ENCODE peak calls at places on chromosomes 3 and 15, in seven cellular contexts. K is T follicular helper cell, H is fibroblast of pulmonary artery, W is HTR-8/SVneo, M is natural killer cell, Y is glutamatergic neuron, P is Caki2. R is an unnamed sample.

GRCh38 chr3:168467085-168467714 is 371.5 kb upstream of the GOLIM4 start:
- DNase-seq in K (no peak), H (peak), W (no peak), M (no peak), Y (no peak), P (peak), R (no peak)

GRCh38 chr15:50134524-50135024 is 15.5 kb upstream of the ATP8B4 start:
- DNase-seq in K (no peak), H (peak), W (no peak), M (no peak), Y (no peak), P (peak), R (peak)

GRCh38 chr3:47681016-47681415 is 100.7 kb downstream of the SMARCC1 start:
- DNase-seq in K (no peak), H (no peak), W (no peak), M (no peak), Y (no peak), P (no peak), R (no peak)

GRCh38 chr3:72345237-72345878 is 502.9 kb downstream of the SHQ1 start:
- DNase-seq in K (no peak), H (no peak), W (no peak), M (no peak), Y (no peak), P (no peak), R (peak)

GRCh38 chr15:82970696-82971095 is 15.3 kb upstream of the RAMAC start:
- DNase-seq in K (no peak), H (no peak), W (no peak), M (no peak), Y (no peak), P (no peak), R (no peak)

GRCh38 chr15:89074402-89075012 is 13.7 kb upstream of the ABHD2 start:
- DNase-seq in K (no peak), H (no peak), W (no peak), M (no peak), Y (no peak), P (no peak), R (no peak)

GRCh38 chr3:104832530-104832929 is 534.2 kb upstream of the ALCAM start:
- DNase-seq in K (no peak), H (no peak), W (no peak), M (no peak), Y (no peak), P (no peak), R (no peak)

GRCh38 chr15:48458876-48459275 is 127.6 kb downstream of the DUT start:
- DNase-seq in K (no peak), H (no peak), W (no peak), M (no peak), Y (no peak), P (no peak), R (no peak)

GRCh38 chr15:100111103-100112060 is 230.4 kb downstream of the ADAMTS17 start:
- DNase-seq in K (no peak), H (peak), W (peak), M (no peak), Y (no peak), P (peak), R (peak)

GRCh38 chr3:16239776-16240175 is 25.0 kb downstream of the DPH3 start:
- DNase-seq in K (no peak), H (peak), W (no peak), M (no peak), Y (no peak), P (no peak), R (no peak)

GRCh38 chr3:144549161-144549560 is 577.5 kb downstream of the DIPK2A start:
- DNase-seq in K (no peak), H (no peak), W (no peak), M (no peak), Y (no peak), P (no peak), R (no peak)

GRCh38 chr3:52069891-52070290 is 13.5 kb upstream of the DUSP7 start:
- DNase-seq in K (no peak), H (no peak), W (no peak), M (no peak), Y (no peak), P (no peak), R (no peak)

GRCh38 chr3:111676177-111677021 is 81.3 kb upstream of the ZBED2 start:
- DNase-seq in K (no peak), H (peak), W (peak), M (no peak), Y (no peak), P (peak), R (no peak)

GRCh38 chr3:126146525-126147146 is 33.8 kb downstream of the ALDH1L1 start:
- DNase-seq in K (no peak), H (no peak), W (no peak), M (no peak), Y (no peak), P (no peak), R (no peak)

GRCh38 chr15:99305761-99306505 is 54.7 kb downstream of the LRRC28 start:
- DNase-seq in K (no peak), H (peak), W (peak), M (no peak), Y (no peak), P (no peak), R (no peak)

GRCh38 chr3:136008732-136009456 is 43.4 kb downstream of the PPP2R3A start:
- DNase-seq in K (no peak), H (no peak), W (no peak), M (no peak), Y (no peak), P (no peak), R (no peak)

GRCh38 chr3:118101891-118102290 is 932.8 kb downstream of the IGSF11 start:
- DNase-seq in K (no peak), H (no peak), W (no peak), M (no peak), Y (no peak), P (no peak), R (no peak)

GRCh38 chr3:100368421-100368820 is 32.5 kb downstream of the TOMM70 start:
- DNase-seq in K (no peak), H (no peak), W (no peak), M (no peak), Y (no peak), P (no peak), R (no peak)

GRCh38 chr3:161890147-161890625 is 393.6 kb downstream of the OTOL1 start:
- DNase-seq in K (no peak), H (peak), W (peak), M (no peak), Y (no peak), P (peak), R (no peak)

GRCh38 chr15:101492752-101493692 is 3.5 kb upstream of the PCSK6 start:
- DNase-seq in K (no peak), H (no peak), W (no peak), M (no peak), Y (no peak), P (no peak), R (peak)

GRCh38 chr15:70053006-70053702 is 44.6 kb downstream of the TLE3 start:
- DNase-seq in K (no peak), H (no peak), W (no peak), M (no peak), Y (no peak), P (no peak), R (no peak)

GRCh38 chr15:55256281-55257013 is 33.2 kb downstream of the RAB27A start:
- DNase-seq in K (no peak), H (no peak), W (no peak), M (no peak), Y (no peak), P (no peak), R (peak)

GRCh38 chr15:101169457-101170071 is 82.3 kb downstream of the CHSY1 start:
- DNase-seq in K (no peak), H (peak), W (no peak), M (no peak), Y (peak), P (no peak), R (no peak)

GRCh38 chr3:142977399-142977728 is 13.9 kb upstream of the PAQR9 start:
- DNase-seq in K (no peak), H (no peak), W (no peak), M (no peak), Y (no peak), P (peak), R (no peak)

GRCh38 chr3:167978071-167978470 is 117.7 kb downstream of the GOLIM4 start:
- DNase-seq in K (no peak), H (no peak), W (no peak), M (no peak), Y (no peak), P (no peak), R (no peak)

GRCh38 chr15:25763954-25764353 is 99.2 kb downstream of the ATP10A start:
- DNase-seq in K (no peak), H (no peak), W (no peak), M (no peak), Y (no peak), P (no peak), R (no peak)

GRCh38 chr3:183489455-183490210 is 61.2 kb upstream of the MCF2L2 start:
- DNase-seq in K (no peak), H (peak), W (no peak), M (no peak), Y (no peak), P (no peak), R (no peak)

GRCh38 chr3:68985391-68985790 is 28.1 kb downstream of the EOGT start:
- DNase-seq in K (no peak), H (no peak), W (no peak), M (no peak), Y (no peak), P (no peak), R (no peak)

GRCh38 chr3:3065876-3066275 is 44.3 kb downstream of the IL5RA start:
- DNase-seq in K (no peak), H (peak), W (no peak), M (no peak), Y (no peak), P (no peak), R (no peak)

R was measured in MV-4-11.